ENCODE peak calls at places on chromosomes 16 and 17, in ten cellular contexts. A is upper lobe of right lung; V is HCT116; Q is MCF 10A; T is OCI-LY7; U is AG09319; H is CD4-positive, alpha-beta T cell; C is endothelial cell; X is cardiac muscle cell; Y is cardiac fibroblast. G is an unnamed sample.

GRCh38 chr17:57987582-57988300 is at the start of gene VEZF1:
- DNase-seq in A (peak), V (peak), Q (peak), T (peak), U (no peak), H (peak), C (peak), X (peak), Y (peak), G (peak)

GRCh38 chr17:32625971-32626370 is 139.2 kb downstream of the CDK5R1 start:
- DNase-seq in A (no peak), V (no peak), Q (no peak), T (no peak), U (no peak), H (no peak), C (no peak), X (no peak), Y (no peak), G (no peak)

GRCh38 chr17:67570797-67571196 is 146.9 kb upstream of the NOL11 start:
- DNase-seq in A (no peak), V (no peak), Q (no peak), T (no peak), U (no peak), H (no peak), C (no peak), X (no peak), Y (no peak), G (no peak)

GRCh38 chr16:81616321-81617020 is 162.6 kb upstream of the PLCG2 start:
- DNase-seq in A (peak), V (no peak), Q (no peak), T (peak), U (no peak), H (peak), C (no peak), X (peak), Y (peak), G (no peak)

GRCh38 chr17:5122586-5123342 is 6.9 kb downstream of the USP6 start:
- DNase-seq in A (peak), V (no peak), Q (no peak), T (no peak), U (no peak), H (no peak), C (peak), X (peak), Y (no peak), G (peak)

GRCh38 chr17:17403899-17404576 is 72.8 kb upstream of the MED9 start:
- DNase-seq in A (peak), V (no peak), Q (no peak), T (peak), U (no peak), H (peak), C (no peak), X (no peak), Y (no peak), G (peak)

GRCh38 chr16:5852151-5852550 is 754.6 kb upstream of the EEF2KMT start:
- DNase-seq in A (no peak), V (no peak), Q (no peak), T (no peak), U (no peak), H (no peak), C (no peak), X (no peak), Y (no peak), G (no peak)

GRCh38 chr16:89805136-89805905 is 11.1 kb downstream of the FANCA start:
- DNase-seq in A (no peak), V (no peak), Q (no peak), T (no peak), U (peak), H (no peak), C (no peak), X (no peak), Y (peak), G (peak)

GRCh38 chr17:63774982-63775290 is 966 bp downstream of the DDX42 start:
- DNase-seq in A (no peak), V (no peak), Q (peak), T (peak), U (no peak), H (no peak), C (no peak), X (no peak), Y (peak), G (no peak)

GRCh38 chr16:56281256-56281805 is 90.0 kb downstream of the GNAO1 start:
- DNase-seq in A (no peak), V (no peak), Q (peak), T (no peak), U (no peak), H (no peak), C (peak), X (no peak), Y (peak), G (no peak)

GRCh38 chr17:78933959-78934568 is 8.9 kb upstream of the TIMP2 start:
- DNase-seq in A (peak), V (no peak), Q (peak), T (no peak), U (peak), H (no peak), C (no peak), X (peak), Y (peak), G (peak)

GRCh38 chr16:56382901-56383355 is 42.4 kb downstream of the AMFR start:
- DNase-seq in A (no peak), V (no peak), Q (peak), T (no peak), U (no peak), H (no peak), C (no peak), X (peak), Y (no peak), G (no peak)

GRCh38 chr17:5640726-5641125 is 56.4 kb upstream of the NLRP1 start:
- DNase-seq in A (no peak), V (no peak), Q (no peak), T (no peak), U (no peak), H (no peak), C (no peak), X (no peak), Y (no peak), G (no peak)

DNA sequence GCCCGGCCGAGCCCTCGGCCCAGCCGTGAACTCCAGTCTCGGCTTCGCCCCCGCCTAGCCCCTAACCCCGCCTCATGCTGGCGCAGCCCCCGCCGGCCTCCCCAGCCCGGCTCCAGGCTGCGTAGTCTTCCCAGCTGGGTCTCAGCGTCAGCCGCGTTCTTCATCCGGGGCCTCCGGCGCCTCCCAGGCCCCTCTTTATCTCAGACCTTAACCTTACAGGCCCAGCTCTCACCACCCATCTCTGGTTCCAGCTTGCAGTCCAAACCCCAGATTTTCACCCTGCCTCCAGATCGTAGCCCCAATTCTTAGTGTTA is at the start of gene PROCA1:
- DNase-seq in A (no peak), V (no peak), Q (no peak), T (no peak), U (no peak), H (peak), C (no peak), X (no peak), Y (no peak), G (peak)
- TF ChIP-seq CTCF in A (no peak), V (no peak), Q (no peak), T (no peak), U (no peak), H (no peak), C (no peak), X (no peak), Y (no peak), G (no peak)

DNA sequence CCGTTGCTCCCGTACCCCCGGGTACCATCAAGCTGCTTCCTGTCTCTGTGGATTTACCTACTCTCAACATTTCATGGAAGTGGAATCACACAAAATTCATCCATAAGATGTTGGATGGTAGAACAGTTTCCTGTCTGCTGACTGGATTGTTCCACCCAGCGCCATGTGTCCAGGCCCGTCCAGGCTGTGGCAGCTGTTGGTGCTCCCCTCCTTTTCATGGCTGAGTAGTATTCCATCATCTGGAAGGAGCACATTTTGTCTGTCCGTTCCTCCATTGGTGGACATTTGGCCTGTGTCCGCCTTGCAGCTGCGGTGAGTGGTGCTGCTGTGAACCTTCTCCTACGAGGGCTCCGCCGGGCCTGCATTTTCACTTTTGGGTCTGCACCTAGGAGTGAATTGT is 18.4 kb downstream of the TSC2 start:
- DNase-seq in A (no peak), V (no peak), Q (no peak), T (no peak), U (no peak), H (no peak), C (no peak), X (no peak), Y (no peak), G (no peak)
- TF ChIP-seq CTCF in A (no peak), V (no peak), Q (no peak), T (no peak), U (no peak), H (no peak), C (no peak), X (no peak), Y (no peak), G (no peak)

DNA sequence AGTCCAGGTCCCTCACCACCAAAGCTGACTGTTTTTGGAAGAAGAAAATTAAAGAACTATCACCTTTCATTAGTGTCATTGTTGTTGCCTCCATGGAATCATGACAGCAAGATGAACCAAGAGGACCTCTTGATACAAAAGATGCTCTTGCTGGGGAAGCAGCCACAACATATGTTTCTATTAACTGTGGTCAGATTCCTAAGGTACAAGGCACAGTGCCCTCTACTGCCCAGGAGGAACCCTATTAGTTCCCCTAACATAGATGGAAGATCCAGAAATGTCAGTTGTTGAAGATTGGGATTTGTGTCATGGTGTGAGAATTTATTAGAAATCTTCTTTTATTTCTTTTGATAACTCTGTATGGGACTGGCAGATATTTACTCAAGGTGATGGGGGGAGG is 188.2 kb upstream of the ANKFN1 start:
- DNase-seq in A (no peak), V (no peak), Q (no peak), T (no peak), U (no peak), H (no peak), C (no peak), X (no peak), Y (no peak), G (no peak)
- TF ChIP-seq CTCF in A (no peak), V (peak), Q (no peak), T (peak), U (no peak), H (no peak), C (no peak), X (no peak), Y (no peak), G (no peak)

GRCh38 chr17:42096360-42097111 is 1.7 kb downstream of the ZNF385C start:
- DNase-seq in A (no peak), V (no peak), Q (no peak), T (no peak), U (no peak), H (no peak), C (no peak), X (no peak), Y (no peak), G (no peak)

GRCh38 chr17:42094375-42095069 is 3.8 kb downstream of the ZNF385C start:
- DNase-seq in A (no peak), V (no peak), Q (no peak), T (no peak), U (no peak), H (no peak), C (no peak), X (no peak), Y (no peak), G (no peak)

GRCh38 chr17:42097691-42098661 is at the start of gene ZNF385C:
- DNase-seq in A (no peak), V (no peak), Q (no peak), T (no peak), U (no peak), H (peak), C (peak), X (no peak), Y (no peak), G (peak)

GRCh38 chr17:42101513-42102292 is 3.4 kb upstream of the ZNF385C start:
- DNase-seq in A (peak), V (peak), Q (peak), T (peak), U (no peak), H (peak), C (peak), X (peak), Y (peak), G (peak)

GRCh38 chr17:42098747-42099399 is 600 bp upstream of the ZNF385C start:
- DNase-seq in A (no peak), V (no peak), Q (no peak), T (no peak), U (no peak), H (no peak), C (no peak), X (no peak), Y (no peak), G (peak)
- TF ChIP-seq CTCF in A (no peak), V (no peak), Q (no peak), T (no peak), U (no peak), H (no peak), C (no peak), X (no peak), Y (no peak), G (no peak)

G was measured in glutamatergic neuron.